ENCODE peak calls at places on chromosomes 12 and 14, in ten cellular contexts. K, D, F, R, M, N, U, J, T and L are unnamed samples.

GRCh38 chr14:23119362-23120327 is 590 bp upstream of the CEBPE start:
- DNase-seq in K (no peak), D (no peak), F (no peak), R (no peak), M (no peak), N (no peak), U (no peak), J (no peak), T (peak), L (no peak)

GRCh38 chr14:69673578-69674305 is 62.3 kb downstream of the SUSD6 start:
- DNase-seq in K (no peak), D (no peak), F (no peak), R (no peak), M (no peak), N (no peak), U (no peak), J (no peak), T (no peak), L (no peak)

GRCh38 chr12:14554281-14555008 is 13.2 kb downstream of the PLBD1 start:
- DNase-seq in K (no peak), D (no peak), F (no peak), R (no peak), M (peak), N (no peak), U (no peak), J (no peak), T (no peak), L (no peak)

GRCh38 chr12:97275261-97276197 is 187.1 kb upstream of the RMST start:
- DNase-seq in K (no peak), D (no peak), F (no peak), R (no peak), M (no peak), N (no peak), U (no peak), J (peak), T (no peak), L (no peak)

GRCh38 chr12:75764091-75764490 is 252.7 kb upstream of the KRR1 start:
- DNase-seq in K (no peak), D (no peak), F (no peak), R (no peak), M (no peak), N (no peak), U (no peak), J (no peak), T (no peak), L (no peak)

GRCh38 chr12:65823481-65824313 is 586 bp upstream of the HMGA2 start:
- DNase-seq in K (peak), D (no peak), F (no peak), R (no peak), M (peak), N (no peak), U (peak), J (peak), T (peak), L (no peak)

GRCh38 chr12:75479963-75480461 is 543 bp upstream of the GLIPR1 start:
- DNase-seq in K (no peak), D (no peak), F (no peak), R (no peak), M (no peak), N (no peak), U (peak), J (no peak), T (peak), L (no peak)

GRCh38 chr14:67240168-67240932 is 885 bp upstream of the PALS1 start:
- DNase-seq in K (peak), D (no peak), F (no peak), R (no peak), M (peak), N (peak), U (peak), J (peak), T (peak), L (peak)

GRCh38 chr12:21502164-21502496 is 541 bp downstream of the GOLT1B start:
- DNase-seq in K (peak), D (peak), F (no peak), R (no peak), M (no peak), N (peak), U (peak), J (no peak), T (peak), L (no peak)

GRCh38 chr12:109246221-109246620 is 62.9 kb downstream of the FOXN4 start:
- DNase-seq in K (no peak), D (no peak), F (no peak), R (no peak), M (no peak), N (no peak), U (no peak), J (no peak), T (no peak), L (no peak)

GRCh38 chr12:1083888-1084262 is 92.9 kb downstream of the ERC1 start:
- DNase-seq in K (no peak), D (no peak), F (no peak), R (peak), M (no peak), N (no peak), U (peak), J (no peak), T (no peak), L (peak)

GRCh38 chr14:26738571-26738970 is 140.7 kb upstream of the NOVA1 start:
- DNase-seq in K (no peak), D (no peak), F (no peak), R (no peak), M (no peak), N (no peak), U (no peak), J (no peak), T (no peak), L (no peak)

GRCh38 chr14:49621114-49621881 is 699 bp downstream of the MGAT2 start:
- DNase-seq in K (peak), D (no peak), F (no peak), R (no peak), M (peak), N (peak), U (peak), J (peak), T (peak), L (peak)

GRCh38 chr12:101671157-101671791 is 26.2 kb upstream of the CHPT1 start:
- DNase-seq in K (no peak), D (no peak), F (no peak), R (no peak), M (no peak), N (no peak), U (no peak), J (no peak), T (peak), L (no peak)

GRCh38 chr14:60723218-60724079 is 702 bp downstream of the SIX4 start:
- DNase-seq in K (peak), D (no peak), F (no peak), R (peak), M (peak), N (no peak), U (peak), J (no peak), T (peak), L (peak)

GRCh38 chr14:95508377-95508776 is 8.1 kb downstream of the SYNE3 start:
- DNase-seq in K (no peak), D (no peak), F (no peak), R (no peak), M (no peak), N (no peak), U (no peak), J (no peak), T (no peak), L (no peak)